ENCODE peak calls at places on chromosome 19, in four cellular contexts. R is mammary epithelial cell, W is fibroblast of villous mesenchyme, K is astrocyte of the cerebellum. C is an unnamed sample.

GRCh38 chr19:8306235-8307054 is 1.7 kb downstream of the CD320 start:
- DNase-seq in K (no peak), R (no peak), W (no peak), C (no peak)

GRCh38 chr19:21585491-21585890 is 80.1 kb downstream of the ZNF429 start:
- DNase-seq in K (no peak), R (no peak), W (no peak), C (no peak)

GRCh38 chr19:33902802-33903488 is 106.3 kb downstream of the KCTD15 start:
- DNase-seq in R (no peak), W (no peak), K (no peak), C (no peak)

GRCh38 chr19:16764280-16764679 is 44.6 kb downstream of the NWD1 start:
- DNase-seq in W (no peak), K (no peak), R (no peak), C (no peak)

GRCh38 chr19:17765069-17765618 is 13.9 kb downstream of the FCHO1 start:
- DNase-seq in W (peak), K (no peak), R (no peak), C (no peak)

GRCh38 chr19:44657211-44657921 is 13.7 kb downstream of the PVR start:
- DNase-seq in R (no peak), K (no peak), W (peak), C (peak)

GRCh38 chr19:17300992-17301585 is 2.1 kb downstream of the ABHD8 start:
- DNase-seq in K (no peak), R (no peak), W (no peak), C (no peak)

GRCh38 chr19:10334340-10335148 is 1.2 kb upstream of the RAVER1 start:
- DNase-seq in K (peak), R (peak), W (peak), C (peak)

GRCh38 chr19:1469200-1469935 is 9.6 kb downstream of the C19orf25 start:
- DNase-seq in R (no peak), K (no peak), W (peak), C (no peak)

GRCh38 chr19:6767357-6768235 is at the start of gene SH2D3A:
- DNase-seq in W (peak), K (no peak), R (peak), C (peak)

GRCh38 chr19:47095707-47096704 is 17.6 kb downstream of the ZC3H4 start:
- DNase-seq in W (peak), R (peak), K (peak), C (no peak)

GRCh38 chr19:16014923-16015804 is 61.1 kb upstream of the TPM4 start:
- DNase-seq in R (no peak), K (no peak), W (no peak), C (no peak)

GRCh38 chr19:16378291-16378889 is 53.8 kb downstream of the KLF2 start:
- DNase-seq in R (no peak), K (no peak), W (no peak), C (no peak)

GRCh38 chr19:55460670-55461258 is 678 bp downstream of the ISOC2 start:
- DNase-seq in W (peak), K (no peak), R (peak), C (peak)

GRCh38 chr19:50842130-50842529 is 8.8 kb upstream of the KLK15 start:
- DNase-seq in K (no peak), R (no peak), W (no peak), C (no peak)

GRCh38 chr19:46955114-46955812 is 64.4 kb upstream of the NPAS1 start:
- DNase-seq in R (no peak), W (peak), K (no peak), C (peak)

GRCh38 chr19:54461201-54462071 is 2.1 kb downstream of the LENG9 start:
- DNase-seq in K (no peak), R (no peak), W (peak), C (peak)

GRCh38 chr19:2013683-2013961 is 1.9 kb downstream of the BTBD2 start:
- DNase-seq in K (no peak), W (no peak), R (no peak), C (no peak)

GRCh38 chr19:10683064-10683426 is 18.2 kb upstream of the QTRT1 start:
- DNase-seq in R (no peak), K (no peak), W (no peak), C (no peak)

DNA sequence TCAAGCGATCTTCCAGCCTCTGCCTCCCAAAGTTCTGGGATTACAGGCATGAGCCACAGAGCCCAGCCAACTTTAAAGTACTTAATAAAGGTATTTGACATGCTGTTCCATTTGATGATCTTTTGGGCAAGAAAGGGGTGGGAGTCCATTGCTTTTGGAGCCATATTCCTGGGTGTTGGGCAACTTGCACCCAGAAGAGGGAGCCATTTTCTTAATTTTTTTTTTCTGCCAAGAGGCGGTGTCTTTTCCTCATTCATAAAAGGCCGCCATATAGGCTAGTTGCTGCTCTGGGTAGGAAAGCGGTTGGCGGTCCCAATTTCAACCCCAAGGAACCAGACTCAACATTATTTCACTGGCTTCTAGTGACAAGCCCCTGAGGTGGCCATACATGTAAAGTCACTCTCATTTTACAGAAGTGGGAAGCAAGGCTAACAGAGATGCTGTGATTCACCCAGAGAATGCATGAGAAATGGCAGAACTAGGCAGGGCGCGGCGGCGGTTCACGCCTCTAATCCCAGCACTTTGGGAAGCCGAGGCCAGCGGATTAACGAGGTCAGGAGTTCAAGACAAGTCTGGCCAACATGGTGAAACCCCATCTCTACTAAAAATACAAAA is 139.6 kb downstream of the CACNA1A start:
- DNase-seq in K (peak), R (peak), W (peak), C (peak)
- TF ChIP-seq CTCF in K (peak), R (peak), W (peak), C (peak)

GRCh38 chr19:5031231-5032100 is 62.6 kb downstream of the KDM4B start:
- DNase-seq in W (peak), R (peak), K (no peak), C (peak)
- H3K4me3 ChIP-seq in W (no peak), R (no peak), K (no peak), C (no peak)

GRCh38 chr19:19185853-19186728 is 5.9 kb downstream of the BORCS8 start:
- DNase-seq in W (peak), K (no peak), R (peak), C (peak)
- TF ChIP-seq CTCF in W (peak), K (peak), R (peak), C (peak)

DNA sequence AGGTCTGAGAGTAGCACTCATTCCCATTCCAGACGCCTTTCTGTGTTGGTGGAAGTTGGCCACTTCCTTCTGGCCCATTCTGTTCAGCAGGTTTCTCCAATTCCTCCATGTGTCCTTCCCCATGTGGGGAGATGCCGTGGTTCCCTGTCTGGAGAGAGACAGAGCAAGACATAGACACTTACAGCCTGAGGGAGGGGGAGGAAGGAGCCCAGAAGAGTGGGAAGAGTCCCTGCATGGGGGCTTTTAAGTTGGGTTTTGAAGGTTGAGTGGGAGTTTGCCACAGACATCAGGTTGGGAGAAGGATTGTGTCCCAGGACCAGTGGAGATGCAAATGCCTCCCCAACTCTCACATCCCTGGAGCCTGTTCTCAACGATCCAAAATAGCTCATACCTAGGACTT is 48.1 kb downstream of the CELF5 start:
- DNase-seq in K (no peak), R (no peak), W (no peak), C (no peak)
- H3K4me3 ChIP-seq in K (no peak), R (no peak), W (no peak), C (no peak)

GRCh38 chr19:31545766-31546165 is 196.5 kb upstream of the TSHZ3 start:
- DNase-seq in K (no peak), R (no peak), W (no peak), C (no peak)

GRCh38 chr19:31553112-31553843 is 204.0 kb upstream of the TSHZ3 start:
- DNase-seq in W (no peak), K (no peak), R (peak), C (peak)

GRCh38 chr19:31553844-31554215 is 204.6 kb upstream of the TSHZ3 start:
- DNase-seq in R (no peak), W (peak), K (no peak), C (no peak)

GRCh38 chr19:31546561-31546960 is 197.3 kb upstream of the TSHZ3 start:
- DNase-seq in R (no peak), K (no peak), W (no peak), C (no peak)

DNA sequence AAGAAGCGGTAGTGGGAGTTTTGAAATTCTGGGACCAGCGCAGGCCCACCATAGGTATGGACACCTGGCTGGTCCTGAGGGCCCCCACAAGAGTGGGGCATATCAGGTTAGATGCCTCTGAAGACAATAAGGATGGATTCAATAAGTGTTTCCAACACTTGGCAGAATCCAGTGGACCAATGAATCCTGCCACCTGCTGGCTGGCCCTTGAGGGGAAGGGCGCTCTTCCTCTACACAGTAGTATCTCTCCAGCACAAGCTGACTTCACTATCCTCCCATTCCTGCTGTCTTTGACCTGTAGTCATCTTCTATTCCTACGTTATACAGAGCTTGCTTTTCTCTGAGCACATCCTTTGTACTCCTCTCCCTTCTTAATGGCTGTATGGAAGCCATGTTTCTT is 199.7 kb upstream of the TSHZ3 start:
- DNase-seq in K (no peak), R (peak), W (peak), C (peak)
- TF ChIP-seq CTCF in K (peak), R (peak), W (peak), C (peak)

DNA sequence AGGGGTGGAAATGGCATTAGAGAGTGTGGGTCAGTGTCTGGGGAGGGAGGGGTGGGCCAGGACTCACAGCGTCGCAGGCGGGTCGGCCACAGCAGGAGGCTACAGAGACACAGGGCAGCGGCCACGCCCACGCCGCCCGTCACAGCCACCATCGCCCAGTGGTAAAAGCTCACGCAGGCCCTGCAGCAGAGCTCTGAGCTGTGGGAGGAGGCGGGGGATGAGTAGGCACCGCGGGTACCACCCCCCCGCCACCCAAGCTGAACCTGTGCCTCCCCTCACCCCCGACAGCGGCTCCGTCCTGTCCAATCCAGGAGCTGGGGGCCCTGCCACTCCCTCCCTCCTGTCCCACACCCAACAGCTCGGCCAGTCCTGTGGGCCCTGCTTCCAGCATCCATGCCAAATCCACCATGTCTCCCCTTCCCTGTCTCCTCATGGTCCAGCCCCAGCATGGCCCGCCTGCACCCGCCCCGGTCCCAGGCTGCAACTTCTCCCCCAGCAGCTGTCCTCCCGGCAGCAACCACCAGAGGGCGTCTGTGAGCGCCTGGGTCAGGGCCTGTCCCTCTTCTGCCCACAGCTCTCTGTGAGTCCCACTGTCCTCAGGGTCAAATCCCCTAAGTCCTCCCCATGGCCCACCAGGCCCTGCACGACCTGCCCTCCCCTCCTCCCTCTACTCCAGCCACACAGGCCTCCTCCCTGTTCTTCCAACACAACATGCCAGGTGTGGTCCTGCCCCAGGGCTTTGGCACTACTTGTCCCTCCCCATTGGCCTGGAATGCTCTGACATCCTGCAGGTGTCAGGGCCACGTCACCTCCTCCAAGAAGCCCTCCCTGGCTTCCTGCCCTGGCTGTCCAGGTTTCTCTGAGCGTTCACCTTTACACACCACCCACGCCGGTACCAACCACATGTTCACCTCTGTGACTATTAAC is 6.0 kb downstream of the TEKTIP1 start:
- DNase-seq in W (peak), K (no peak), R (peak), C (peak)
- H3K4me3 ChIP-seq in W (no peak), K (no peak), R (no peak), C (no peak)

C was measured in cardiac fibroblast.